ENCODE peak calls at places on chromosomes 7 and 10, in ten cellular contexts. B is PC-9; I is testis; G is IMR-90; D is bronchial epithelial cell; S is OCI-LY7; N is cardiac muscle cell; T is GM20000; Y is CD4-positive, alpha-beta T cell; Q is pancreas. F is an unnamed sample.

GRCh38 chr7:134565643-134566136 is 16.8 kb downstream of the AKR1B15 start:
- DNase-seq in Q (no peak), I (peak; percentile 44), N (peak; percentile 57), D (peak; percentile 54), T (no peak), B (peak; percentile 77), G (peak; percentile 55), Y (no peak), S (no peak), F (no peak)

GRCh38 chr7:81138850-81139249 is 220.0 kb upstream of the SEMA3C start:
- DNase-seq in I (no peak), B (no peak), Y (no peak), T (no peak), Q (no peak), G (no peak), N (no peak), D (no peak), S (no peak), F (no peak)

GRCh38 chr7:156626220-156626895 is 14.2 kb upstream of the RNF32 start:
- DNase-seq in S (no peak), Y (no peak), Q (no peak), D (no peak), B (no peak), N (no peak), I (no peak), G (no peak), T (no peak), F (no peak)

GRCh38 chr7:108094375-108094774 is 35.8 kb downstream of the LAMB4 start:
- DNase-seq in S (no peak), Q (no peak), D (no peak), G (peak; percentile 76), I (no peak), N (peak; percentile 95), Y (no peak), T (no peak), B (no peak), F (no peak)

GRCh38 chr10:125134916-125135770 is 25.2 kb downstream of the CTBP2 start:
- DNase-seq in S (no peak), B (no peak), T (no peak), G (no peak), D (no peak), N (no peak), Q (no peak), Y (no peak), I (no peak), F (no peak)

GRCh38 chr10:110241407-110241806 is 34.0 kb downstream of the MXI1 start:
- DNase-seq in I (no peak), G (no peak), D (no peak), Y (no peak), S (no peak), B (no peak), T (no peak), N (no peak), Q (no peak), F (no peak)

GRCh38 chr10:31656820-31657470 is 271.7 kb downstream of the ARHGAP12 start:
- DNase-seq in B (no peak), D (no peak), S (no peak), Q (no peak), Y (no peak), I (no peak), T (no peak), G (no peak), N (no peak), F (no peak)

GRCh38 chr7:134774076-134774475 is 5.4 kb upstream of the CALD1 start:
- DNase-seq in I (no peak), Q (no peak), B (no peak), N (no peak), Y (no peak), G (no peak), S (no peak), D (no peak), T (no peak), F (no peak)

GRCh38 chr7:158114056-158114850 is 473.4 kb downstream of the PTPRN2 start:
- DNase-seq in I (no peak), G (no peak), Q (no peak), B (no peak), T (no peak), D (no peak), S (no peak), Y (no peak), N (no peak), F (no peak)

GRCh38 chr10:5447071-5447470 is 34.7 kb downstream of the NET1 start:
- DNase-seq in Y (no peak), S (no peak), B (no peak), T (no peak), N (peak; percentile 39), G (peak; percentile 46), Q (no peak), D (peak; percentile 33), I (no peak), F (no peak)

GRCh38 chr7:5373300-5373699 is 50.3 kb downstream of the TNRC18 start:
- DNase-seq in G (no peak), D (no peak), S (no peak), Y (no peak), B (peak; percentile 19), T (no peak), I (no peak), N (no peak), Q (no peak), F (no peak)

GRCh38 chr7:97555845-97556431 is 175.9 kb upstream of the TAC1 start:
- DNase-seq in D (peak; percentile 22), T (no peak), G (no peak), Q (no peak), S (no peak), Y (no peak), N (no peak), B (no peak), I (no peak), F (no peak)

GRCh38 chr10:122847782-122848604 is 2.3 kb upstream of the CUZD1 start:
- DNase-seq in G (peak; percentile 34), B (no peak), Y (no peak), I (no peak), Q (no peak), N (no peak), S (peak; percentile 5), D (no peak), T (no peak), F (no peak)

DNA sequence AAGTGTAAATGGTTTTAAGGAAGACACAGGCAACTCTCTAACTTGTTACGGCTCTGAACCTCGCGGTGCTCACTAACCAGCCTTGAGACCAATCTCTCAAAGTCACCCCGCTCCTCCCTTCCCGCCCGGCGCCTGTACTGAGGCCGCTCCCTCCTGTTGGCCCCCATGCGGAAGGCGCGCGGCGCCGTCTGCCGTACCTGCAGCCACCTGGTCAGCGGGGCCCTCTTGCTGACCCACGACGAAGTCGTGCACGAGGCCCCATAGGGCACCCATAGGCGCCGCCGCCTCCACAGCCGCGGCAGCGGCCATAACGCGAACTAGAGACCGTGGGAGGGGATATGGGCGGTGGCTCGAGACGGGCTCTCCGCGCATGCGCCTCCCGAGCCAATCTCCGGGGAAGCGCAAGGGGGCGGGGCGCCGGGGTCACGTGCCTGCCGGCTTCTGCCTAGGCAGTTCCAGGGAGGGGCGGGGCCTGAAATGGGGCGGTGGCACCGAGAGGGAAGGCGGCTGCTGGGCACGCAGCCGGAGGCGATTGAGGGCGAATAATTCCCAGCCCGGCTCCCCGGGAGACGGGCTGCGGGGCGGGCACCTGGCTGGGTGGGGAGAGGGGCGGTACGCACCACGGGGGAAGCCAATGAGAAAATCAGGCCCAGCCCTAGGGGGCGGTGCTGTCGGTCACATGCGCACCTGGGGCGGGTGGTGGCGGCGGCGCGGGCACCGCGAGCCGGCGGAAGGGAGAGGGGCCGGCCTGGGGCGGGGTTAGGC is at the start of gene MMS19:
- DNase-seq in T (peak; percentile 100), Q (peak; percentile 100), N (peak; percentile 99), Y (peak; percentile 99), G (peak; percentile 97), D (peak; percentile 92), S (peak; percentile 97), I (peak; percentile 99), B (peak; percentile 88), F (peak; percentile 100)
- TF ChIP-seq CTCF in T (no peak), Q (peak; percentile 8), N (no peak), Y (no peak), G (no peak), D (no peak), S (no peak), I (peak; percentile 8), B (no peak), F (peak; percentile 52)

DNA sequence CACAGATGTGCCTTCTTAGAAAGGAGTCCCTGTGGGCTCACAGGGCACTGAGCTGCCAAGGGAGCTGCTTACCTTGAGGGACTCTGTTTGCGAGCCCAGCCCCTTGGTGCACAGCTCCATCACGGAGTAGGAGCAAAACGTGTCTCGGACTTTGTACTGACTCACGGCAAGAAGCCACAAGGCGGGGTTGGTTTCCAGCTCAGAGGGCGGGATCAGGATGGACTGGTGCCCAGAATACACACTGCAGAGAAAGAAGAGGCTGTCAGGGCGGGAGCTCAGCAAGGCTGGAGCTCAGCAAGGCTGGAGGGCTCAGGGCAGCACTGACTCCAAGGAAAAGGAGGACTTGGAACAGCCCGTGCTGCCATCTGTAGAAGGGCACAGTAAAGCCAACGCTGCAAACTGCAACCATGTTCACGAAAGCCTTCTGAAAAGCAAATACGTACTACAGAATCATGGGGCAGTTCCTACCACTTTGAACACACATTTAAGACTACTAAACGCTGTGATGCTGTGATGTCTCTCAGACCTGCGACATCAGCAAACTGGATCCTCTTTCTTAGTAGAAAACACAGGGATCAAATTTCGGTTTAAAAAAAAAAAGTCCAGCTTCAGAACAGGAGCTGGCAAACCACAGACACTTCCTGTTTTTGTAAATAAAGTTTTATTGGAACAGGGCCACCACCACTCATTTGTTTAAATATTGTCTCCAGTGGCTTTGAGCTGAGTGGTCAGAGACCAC is 194.3 kb downstream of the ZMYND11 start:
- DNase-seq in D (peak; percentile 90), T (no peak), N (peak; percentile 96), Q (peak; percentile 91), I (peak; percentile 88), B (peak; percentile 37), G (peak; percentile 96), Y (peak; percentile 16), S (peak; percentile 82), F (peak; percentile 24)
- TF ChIP-seq CTCF in D (peak; percentile 11), T (no peak), N (peak; percentile 19), Q (no peak), I (no peak), B (no peak), G (no peak), Y (no peak), S (no peak), F (no peak)

GRCh38 chr7:51224811-51225581 is 91.6 kb downstream of the COBL start:
- DNase-seq in D (peak; percentile 81), Q (peak; percentile 82), S (no peak), G (no peak), N (no peak), B (peak; percentile 72), I (no peak), Y (no peak), T (no peak), F (no peak)
- TF ChIP-seq CTCF in D (peak; percentile 79), Q (peak; percentile 33), S (no peak), G (no peak), N (no peak), B (peak; percentile 85), I (no peak), Y (no peak), T (no peak), F (no peak)

DNA sequence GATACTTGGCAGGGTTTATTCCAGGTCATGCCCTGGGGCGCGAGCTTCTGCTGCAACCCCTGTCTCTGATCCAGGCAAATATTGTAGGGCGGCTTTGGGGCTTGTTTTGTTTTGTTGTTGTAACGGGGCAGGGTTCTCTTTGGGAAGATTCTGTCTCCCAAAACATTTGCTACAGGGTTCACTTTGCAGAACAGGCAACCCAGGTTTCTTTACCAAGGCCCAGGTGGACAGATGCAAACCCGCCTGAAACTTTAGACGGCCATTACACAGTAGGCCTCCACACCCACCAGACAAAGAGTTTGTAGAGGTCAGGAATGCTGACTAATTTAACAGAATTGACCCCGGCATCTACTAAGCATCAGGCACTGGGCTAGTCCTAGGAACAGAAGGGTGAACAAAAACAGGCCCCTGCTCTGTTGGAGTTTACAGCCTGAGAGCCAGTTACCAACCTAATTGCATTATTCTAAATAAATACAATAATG is 570 bp upstream of the CDCA7L start:
- DNase-seq in B (peak; percentile 83), Q (no peak), G (no peak), S (no peak), D (peak; percentile 41), Y (no peak), N (no peak), T (no peak), I (no peak), F (no peak)
- TF ChIP-seq CTCF in B (no peak), Q (no peak), G (no peak), S (no peak), D (no peak), Y (no peak), N (no peak), T (no peak), I (no peak), F (no peak)